ENCODE peak calls at places on chromosomes 5 and 9, in seven cellular contexts. One of them, this sample, is unnamed.

GRCh38 chr9:137316012-137316981 is 14.2 kb upstream of the NRARP start:
- DNase-seq in fibroblast of lung: no peak
- DNase-seq in NCI-H460: peak
- DNase-seq in NCI-H2171 treated with DMSO at 0.1 percent for 48 hours: peak
- DNase-seq in activated T-helper 9 cell treated with anti-CD3 and anti-CD28 coated beads, Interleukin-2, amount 50 U/mL, for 16 hours: no peak
- DNase-seq in NCI-H446 treated with DMSO at 0.1 percent for 48 hours: no peak
- DNase-seq in NCI-H774: peak
- DNase-seq in this sample: no peak

GRCh38 chr5:56003179-56003578 is 8.4 kb upstream of the IL6ST start:
- DNase-seq in NCI-H460: no peak
- DNase-seq in NCI-H2171 treated with DMSO at 0.1 percent for 48 hours: no peak
- DNase-seq in activated T-helper 9 cell treated with anti-CD3 and anti-CD28 coated beads, Interleukin-2, amount 50 U/mL, for 16 hours: no peak
- DNase-seq in NCI-H774: no peak
- DNase-seq in NCI-H446 treated with DMSO at 0.1 percent for 48 hours: no peak
- DNase-seq in fibroblast of lung: peak
- DNase-seq in this sample: no peak

GRCh38 chr5:1182633-1183423 is 18.6 kb upstream of the SLC6A19 start:
- DNase-seq in NCI-H2171 treated with DMSO at 0.1 percent for 48 hours: no peak
- DNase-seq in NCI-H446 treated with DMSO at 0.1 percent for 48 hours: no peak
- DNase-seq in activated T-helper 9 cell treated with anti-CD3 and anti-CD28 coated beads, Interleukin-2, amount 50 U/mL, for 16 hours: no peak
- DNase-seq in fibroblast of lung: no peak
- DNase-seq in NCI-H774: no peak
- DNase-seq in NCI-H460: no peak
- DNase-seq in this sample: no peak

GRCh38 chr9:79120533-79121315 is 451.0 kb upstream of the TLE4 start:
- DNase-seq in NCI-H2171 treated with DMSO at 0.1 percent for 48 hours: no peak
- DNase-seq in NCI-H460: no peak
- DNase-seq in NCI-H446 treated with DMSO at 0.1 percent for 48 hours: no peak
- DNase-seq in NCI-H774: peak
- DNase-seq in fibroblast of lung: no peak
- DNase-seq in activated T-helper 9 cell treated with anti-CD3 and anti-CD28 coated beads, Interleukin-2, amount 50 U/mL, for 16 hours: no peak
- DNase-seq in this sample: no peak

GRCh38 chr5:32413466-32414263 is 30.9 kb downstream of the ZFR start:
- DNase-seq in NCI-H446 treated with DMSO at 0.1 percent for 48 hours: no peak
- DNase-seq in activated T-helper 9 cell treated with anti-CD3 and anti-CD28 coated beads, Interleukin-2, amount 50 U/mL, for 16 hours: no peak
- DNase-seq in fibroblast of lung: peak
- DNase-seq in NCI-H2171 treated with DMSO at 0.1 percent for 48 hours: peak
- DNase-seq in NCI-H774: no peak
- DNase-seq in NCI-H460: no peak
- DNase-seq in this sample: no peak

GRCh38 chr5:111120911-111121310 is 28.8 kb downstream of the WDR36 start:
- DNase-seq in activated T-helper 9 cell treated with anti-CD3 and anti-CD28 coated beads, Interleukin-2, amount 50 U/mL, for 16 hours: no peak
- DNase-seq in NCI-H774: no peak
- DNase-seq in NCI-H446 treated with DMSO at 0.1 percent for 48 hours: no peak
- DNase-seq in fibroblast of lung: no peak
- DNase-seq in NCI-H2171 treated with DMSO at 0.1 percent for 48 hours: no peak
- DNase-seq in NCI-H460: no peak
- DNase-seq in this sample: no peak

GRCh38 chr5:444226-444625 is 1.2 kb downstream of the EXOC3 start:
- DNase-seq in fibroblast of lung: no peak
- DNase-seq in NCI-H460: no peak
- DNase-seq in NCI-H774: no peak
- DNase-seq in NCI-H2171 treated with DMSO at 0.1 percent for 48 hours: no peak
- DNase-seq in activated T-helper 9 cell treated with anti-CD3 and anti-CD28 coated beads, Interleukin-2, amount 50 U/mL, for 16 hours: no peak
- DNase-seq in NCI-H446 treated with DMSO at 0.1 percent for 48 hours: no peak
- DNase-seq in this sample: no peak

GRCh38 chr5:127894461-127894860 is 189.1 kb upstream of the SLC12A2 start:
- DNase-seq in NCI-H460: no peak
- DNase-seq in NCI-H2171 treated with DMSO at 0.1 percent for 48 hours: no peak
- DNase-seq in fibroblast of lung: no peak
- DNase-seq in NCI-H446 treated with DMSO at 0.1 percent for 48 hours: no peak
- DNase-seq in NCI-H774: no peak
- DNase-seq in activated T-helper 9 cell treated with anti-CD3 and anti-CD28 coated beads, Interleukin-2, amount 50 U/mL, for 16 hours: no peak
- DNase-seq in this sample: no peak

GRCh38 chr5:6601271-6601670 is 31.6 kb downstream of the NSUN2 start:
- DNase-seq in NCI-H446 treated with DMSO at 0.1 percent for 48 hours: no peak
- DNase-seq in NCI-H774: no peak
- DNase-seq in NCI-H2171 treated with DMSO at 0.1 percent for 48 hours: no peak
- DNase-seq in activated T-helper 9 cell treated with anti-CD3 and anti-CD28 coated beads, Interleukin-2, amount 50 U/mL, for 16 hours: no peak
- DNase-seq in NCI-H460: no peak
- DNase-seq in fibroblast of lung: no peak
- DNase-seq in this sample: no peak

GRCh38 chr9:93968451-93969327 is 13.5 kb upstream of the BARX1 start:
- DNase-seq in NCI-H460: no peak
- DNase-seq in NCI-H446 treated with DMSO at 0.1 percent for 48 hours: no peak
- DNase-seq in activated T-helper 9 cell treated with anti-CD3 and anti-CD28 coated beads, Interleukin-2, amount 50 U/mL, for 16 hours: no peak
- DNase-seq in fibroblast of lung: peak
- DNase-seq in NCI-H774: no peak
- DNase-seq in NCI-H2171 treated with DMSO at 0.1 percent for 48 hours: no peak
- DNase-seq in this sample: no peak

GRCh38 chr5:81980598-81981260 is 8.9 kb downstream of the ATG10 start:
- DNase-seq in NCI-H460: no peak
- DNase-seq in NCI-H446 treated with DMSO at 0.1 percent for 48 hours: no peak
- DNase-seq in NCI-H774: no peak
- DNase-seq in activated T-helper 9 cell treated with anti-CD3 and anti-CD28 coated beads, Interleukin-2, amount 50 U/mL, for 16 hours: no peak
- DNase-seq in NCI-H2171 treated with DMSO at 0.1 percent for 48 hours: no peak
- DNase-seq in fibroblast of lung: no peak
- DNase-seq in this sample: no peak

GRCh38 chr5:10691826-10692785 is 68.9 kb downstream of the DAP start:
- DNase-seq in NCI-H774: no peak
- DNase-seq in activated T-helper 9 cell treated with anti-CD3 and anti-CD28 coated beads, Interleukin-2, amount 50 U/mL, for 16 hours: no peak
- DNase-seq in NCI-H446 treated with DMSO at 0.1 percent for 48 hours: no peak
- DNase-seq in fibroblast of lung: peak
- DNase-seq in NCI-H460: no peak
- DNase-seq in NCI-H2171 treated with DMSO at 0.1 percent for 48 hours: no peak
- DNase-seq in this sample: no peak

GRCh38 chr9:130912932-130913598 is 16.5 kb upstream of the QRFP start:
- DNase-seq in NCI-H446 treated with DMSO at 0.1 percent for 48 hours: no peak
- DNase-seq in activated T-helper 9 cell treated with anti-CD3 and anti-CD28 coated beads, Interleukin-2, amount 50 U/mL, for 16 hours: no peak
- DNase-seq in NCI-H2171 treated with DMSO at 0.1 percent for 48 hours: no peak
- DNase-seq in fibroblast of lung: peak
- DNase-seq in NCI-H460: peak
- DNase-seq in NCI-H774: peak
- DNase-seq in this sample: peak

GRCh38 chr5:6401410-6401809 is 23.1 kb upstream of the MED10 start:
- DNase-seq in activated T-helper 9 cell treated with anti-CD3 and anti-CD28 coated beads, Interleukin-2, amount 50 U/mL, for 16 hours: no peak
- DNase-seq in fibroblast of lung: no peak
- DNase-seq in NCI-H446 treated with DMSO at 0.1 percent for 48 hours: no peak
- DNase-seq in NCI-H460: no peak
- DNase-seq in NCI-H774: no peak
- DNase-seq in NCI-H2171 treated with DMSO at 0.1 percent for 48 hours: no peak
- DNase-seq in this sample: no peak

GRCh38 chr5:76838481-76839261 is 11.1 kb upstream of the S100Z start:
- DNase-seq in NCI-H446 treated with DMSO at 0.1 percent for 48 hours: no peak
- DNase-seq in NCI-H2171 treated with DMSO at 0.1 percent for 48 hours: no peak
- DNase-seq in NCI-H460: no peak
- DNase-seq in NCI-H774: no peak
- DNase-seq in fibroblast of lung: peak
- DNase-seq in activated T-helper 9 cell treated with anti-CD3 and anti-CD28 coated beads, Interleukin-2, amount 50 U/mL, for 16 hours: no peak
- DNase-seq in this sample: no peak

GRCh38 chr9:88952086-88952615 is 39.1 kb upstream of the S1PR3 start:
- DNase-seq in NCI-H2171 treated with DMSO at 0.1 percent for 48 hours: no peak
- DNase-seq in fibroblast of lung: no peak
- DNase-seq in activated T-helper 9 cell treated with anti-CD3 and anti-CD28 coated beads, Interleukin-2, amount 50 U/mL, for 16 hours: no peak
- DNase-seq in NCI-H774: no peak
- DNase-seq in NCI-H446 treated with DMSO at 0.1 percent for 48 hours: no peak
- DNase-seq in NCI-H460: no peak
- DNase-seq in this sample: no peak

GRCh38 chr5:125261505-125262250 is 515.2 kb upstream of the ZNF608 start:
- DNase-seq in NCI-H2171 treated with DMSO at 0.1 percent for 48 hours: no peak
- DNase-seq in fibroblast of lung: no peak
- DNase-seq in NCI-H446 treated with DMSO at 0.1 percent for 48 hours: no peak
- DNase-seq in NCI-H774: no peak
- DNase-seq in activated T-helper 9 cell treated with anti-CD3 and anti-CD28 coated beads, Interleukin-2, amount 50 U/mL, for 16 hours: no peak
- DNase-seq in NCI-H460: no peak
- DNase-seq in this sample: no peak

This sample was measured in fibroblast of the conjunctiva.